ENCODE peak calls at places on chromosomes 12 and 14, in five cellular contexts. J is pancreas, Y is A549, D is colonic mucosa, L is mammary epithelial cell. U is an unnamed sample.

GRCh38 chr12:117724545-117724944 is 244.2 kb downstream of the KSR2 start:
- DNase-seq in L (no peak), Y (no peak), J (no peak), D (no peak), U (no peak)

GRCh38 chr12:120263725-120264040 is 1.8 kb downstream of the PXN start:
- DNase-seq in L (no peak), J (no peak), D (no peak), Y (no peak), U (peak; percentile 42)

GRCh38 chr12:69984216-69984615 is 159.2 kb downstream of the MYRFL start:
- DNase-seq in Y (no peak), D (no peak), J (no peak), L (no peak), U (no peak)

GRCh38 chr12:18549598-18549997 is 188.2 kb downstream of the PLCZ1 start:
- DNase-seq in L (no peak), Y (no peak), J (no peak), D (no peak), U (no peak)

GRCh38 chr12:115998119-115998633 is 279.3 kb downstream of the MED13L start:
- DNase-seq in L (peak; percentile 12), J (no peak), D (no peak), Y (peak; percentile 56), U (no peak)

GRCh38 chr14:51006781-51007211 is 62.5 kb upstream of the PYGL start:
- DNase-seq in Y (peak; percentile 57), L (peak; percentile 85), D (no peak), J (no peak), U (no peak)

GRCh38 chr12:129911437-129912049 is 7.7 kb upstream of the TMEM132D start:
- DNase-seq in J (peak; percentile 81), D (peak; percentile 30), L (no peak), Y (peak; percentile 59), U (peak; percentile 64)

GRCh38 chr12:14885718-14886201 is at the start of gene MGP:
- DNase-seq in L (peak; percentile 43), J (no peak), D (no peak), Y (no peak), U (peak; percentile 30)

GRCh38 chr12:106584104-106585064 is 1.6 kb downstream of the RFX4 start:
- DNase-seq in Y (peak; percentile 48), L (no peak), D (no peak), J (no peak), U (no peak)

GRCh38 chr12:23757541-23757962 is 191.9 kb downstream of the SOX5 start:
- DNase-seq in L (no peak), J (no peak), D (no peak), Y (no peak), U (no peak)

GRCh38 chr12:13203028-13203922 is 6.7 kb downstream of the EMP1 start:
- DNase-seq in D (no peak), J (no peak), L (no peak), Y (peak; percentile 55), U (peak; percentile 47)

GRCh38 chr12:124318336-124319020 is 23.6 kb downstream of the RFLNA start:
- DNase-seq in Y (no peak), L (no peak), J (no peak), D (no peak), U (no peak)

GRCh38 chr12:6384499-6385436 is 806 bp downstream of the LTBR start:
- DNase-seq in Y (no peak), L (no peak), J (no peak), D (peak; percentile 58), U (peak; percentile 25)

GRCh38 chr14:39218171-39218769 is 15.4 kb upstream of the MIA2 start:
- DNase-seq in Y (peak; percentile 68), D (no peak), J (no peak), L (peak; percentile 87), U (peak; percentile 17)

GRCh38 chr12:66453837-66454236 is 151.5 kb downstream of the HELB start:
- DNase-seq in J (no peak), D (no peak), Y (no peak), L (peak; percentile 2), U (no peak)

GRCh38 chr14:47959753-47960152 is 284.3 kb upstream of the MDGA2 start:
- DNase-seq in L (no peak), D (no peak), J (no peak), Y (no peak), U (no peak)

GRCh38 chr12:80269953-80270552 is 170.7 kb downstream of the OTOGL start:
- DNase-seq in Y (peak; percentile 55), J (no peak), D (no peak), L (peak; percentile 16), U (no peak)

GRCh38 chr12:56763753-56764657 is 881 bp downstream of the HSD17B6 start:
- DNase-seq in L (no peak), J (no peak), D (no peak), Y (peak; percentile 54), U (no peak)

GRCh38 chr14:61460853-61461611 is 139.7 kb downstream of the PRKCH start:
- DNase-seq in L (peak; percentile 91), Y (no peak), D (no peak), J (no peak), U (peak; percentile 63)

GRCh38 chr12:19131020-19131431 is 1.5 kb downstream of the PLEKHA5 start:
- DNase-seq in Y (peak; percentile 33), L (peak; percentile 88), J (no peak), D (peak; percentile 44), U (peak; percentile 31)

GRCh38 chr14:21023817-21024667 is 819 bp downstream of the NDRG2 start:
- DNase-seq in D (peak; percentile 57), J (no peak), L (no peak), Y (no peak), U (no peak)

DNA sequence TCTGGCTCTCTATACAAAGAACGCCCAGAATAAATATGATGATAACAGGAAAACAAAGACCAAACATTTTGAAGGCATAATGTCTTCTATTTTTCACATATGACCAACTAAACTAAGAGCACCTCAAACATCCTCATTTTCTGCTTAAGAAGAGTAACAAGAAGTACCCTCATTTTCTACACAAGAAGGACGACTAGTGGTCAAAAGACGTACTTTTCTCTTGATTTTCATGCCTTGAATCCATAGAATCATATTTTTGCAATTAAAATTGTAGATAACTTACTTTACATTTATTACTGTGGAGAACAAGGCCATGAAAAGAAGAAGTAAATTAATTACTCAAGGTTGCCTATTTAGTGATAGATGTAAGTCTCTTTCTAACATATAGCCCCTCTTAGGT is 358.6 kb downstream of the DUSP6 start:
- DNase-seq in Y (peak; percentile 69), J (no peak), L (peak; percentile 43), D (no peak), U (no peak)
- H3K27ac ChIP-seq in Y (no peak overlapping the region), J (no peak overlapping the region), L (no peak overlapping the region), D (no peak overlapping the region), U (no peak overlapping the region)

GRCh38 chr12:126772171-126772864 is 1494.7 kb upstream of the TMEM132C start:
- DNase-seq in J (no peak), L (peak; percentile 39), Y (peak; percentile 66), D (no peak), U (no peak)
- H3K4me3 ChIP-seq in J (no peak overlapping the region), L (no peak overlapping the region), Y (no peak overlapping the region), D (no peak overlapping the region), U (no peak overlapping the region)

DNA sequence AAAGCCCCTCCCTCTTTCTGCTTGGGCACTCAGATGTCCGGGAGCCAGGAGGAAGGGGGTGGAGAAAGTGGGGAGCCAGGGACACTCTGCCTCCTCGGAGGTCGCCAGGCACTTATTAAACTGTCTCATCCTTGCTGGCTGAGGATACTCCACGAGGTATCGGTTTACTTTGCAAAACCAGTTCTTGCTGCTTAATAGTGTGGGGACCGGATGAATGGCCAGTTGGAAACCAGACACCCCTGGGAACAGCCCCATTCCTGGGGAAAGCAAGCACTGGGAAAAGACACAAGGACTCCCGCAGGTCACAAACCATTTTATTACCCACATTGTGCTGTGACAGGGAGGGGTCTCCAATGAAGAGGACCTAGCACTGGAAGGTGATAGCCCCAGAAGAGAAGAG is 34.2 kb downstream of the CCDC88C start:
- DNase-seq in D (no peak), J (no peak), L (no peak), Y (no peak), U (no peak)
- H3K27ac ChIP-seq in D (no peak overlapping the region), J (no peak overlapping the region), L (no peak overlapping the region), Y (no peak overlapping the region), U (no peak overlapping the region)

DNA sequence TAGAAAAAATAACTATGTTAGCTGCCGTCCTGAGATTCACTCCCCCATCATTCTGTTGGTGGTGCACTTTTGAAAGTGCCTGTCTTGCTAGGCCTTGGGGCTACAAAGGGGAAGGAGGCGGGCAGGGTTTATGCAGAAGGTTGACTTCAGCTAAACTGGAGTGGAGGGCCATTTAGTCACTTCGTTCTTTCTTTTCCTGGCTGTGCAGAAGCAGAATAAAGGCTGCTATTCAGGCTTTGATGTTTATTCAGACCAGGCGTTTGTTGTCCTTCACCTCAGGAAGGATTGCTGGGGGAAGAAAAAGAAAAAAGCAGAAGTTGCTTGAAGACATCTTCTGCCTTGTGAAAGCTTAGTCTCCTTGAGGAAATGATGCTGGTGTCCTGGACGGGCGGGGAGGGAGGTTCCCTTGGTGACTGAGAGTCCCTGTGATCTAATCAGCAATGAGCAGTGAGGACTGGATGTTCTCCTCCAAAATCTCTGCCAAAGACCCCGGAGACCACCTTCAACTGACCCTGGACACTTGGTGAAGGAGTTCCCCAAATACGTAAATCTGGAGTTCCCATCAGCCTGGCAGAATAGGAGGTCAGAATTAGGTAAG is 4.0 kb downstream of the GLT1D1 start:
- DNase-seq in L (no peak), J (no peak), Y (no peak), D (no peak), U (no peak)
- H3K4me3 ChIP-seq in L (no peak overlapping the region), J (no peak overlapping the region), Y (no peak overlapping the region), D (no peak overlapping the region), U (no peak overlapping the region)

GRCh38 chr12:95150501-95150900 is 66.8 kb downstream of the FGD6 start:
- DNase-seq in Y (no peak), L (no peak), J (no peak), D (no peak), U (no peak)

GRCh38 chr12:95151821-95152220 is 65.4 kb downstream of the FGD6 start:
- DNase-seq in J (no peak), L (peak; percentile 75), D (no peak), Y (no peak), U (no peak)

GRCh38 chr12:95146767-95147166 is 70.5 kb downstream of the FGD6 start:
- DNase-seq in J (no peak), D (no peak), L (no peak), Y (no peak), U (no peak)

GRCh38 chr12:95151406-95151805 is 65.9 kb downstream of the FGD6 start:
- DNase-seq in L (peak; percentile 54), J (no peak), Y (no peak), D (no peak), U (no peak)

DNA sequence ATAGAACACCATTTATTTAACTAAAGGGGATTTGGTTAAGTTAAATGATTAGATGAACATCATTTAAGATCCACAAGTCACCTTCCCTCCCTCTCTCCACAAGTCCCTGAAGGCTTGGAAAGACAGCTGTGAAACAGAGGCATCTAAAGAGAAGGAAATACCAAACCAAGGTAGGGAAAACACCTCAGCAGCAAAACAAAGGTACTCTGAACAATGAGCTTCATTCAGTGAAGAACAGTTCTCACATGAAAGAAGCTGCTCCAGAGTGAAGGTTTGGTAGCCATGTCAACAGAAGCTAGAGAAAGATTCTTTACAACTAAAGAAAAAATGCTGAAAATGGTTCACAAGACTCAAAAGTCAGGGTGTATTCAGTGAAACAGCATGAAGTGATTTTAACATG is 69.4 kb downstream of the FGD6 start:
- DNase-seq in L (peak; percentile 76), J (no peak), D (no peak), Y (no peak), U (no peak)
- H3K27ac ChIP-seq in L (peak overlapping the region; percentile 50), J (no peak overlapping the region), D (no peak overlapping the region), Y (no peak overlapping the region), U (no peak overlapping the region)

U was measured in testis.